ENCODE peak calls at places on chromosomes 12 and 14, in seven cellular contexts. H is cardiac muscle cell, U is OCI-LY7, M is astrocyte of the spinal cord, F is cardiac fibroblast, W is tibial nerve, S is HCT116. Q is an unnamed sample.

GRCh38 chr14:99737451-99737951 is 53.4 kb downstream of the CYP46A1 start:
- DNase-seq in M (no peak), W (no peak), U (no peak), F (no peak), H (peak; percentile 51), S (no peak), Q (no peak)

GRCh38 chr12:64968989-64969819 is 144.8 kb downstream of the TBC1D30 start:
- DNase-seq in F (peak; percentile 55), M (peak; percentile 61), U (no peak), H (no peak), S (peak; percentile 16), W (no peak), Q (no peak)

GRCh38 chr12:91381309-91381804 is 198.7 kb upstream of the DCN start:
- DNase-seq in U (no peak), W (peak; percentile 34), H (peak; percentile 93), M (peak; percentile 91), S (no peak), F (peak; percentile 90), Q (no peak)

GRCh38 chr14:34794941-34795340 is 80.2 kb downstream of the BAZ1A start:
- DNase-seq in W (no peak), U (no peak), H (no peak), F (no peak), S (no peak), M (no peak), Q (no peak)

GRCh38 chr12:121144416-121144914 is 11.8 kb downstream of the P2RX7 start:
- DNase-seq in M (peak; percentile 18), S (no peak), F (peak; percentile 22), U (no peak), H (no peak), W (no peak), Q (no peak)

GRCh38 chr14:87467578-87467977 is 525.4 kb downstream of the GALC start:
- DNase-seq in F (no peak), M (no peak), S (no peak), W (no peak), H (no peak), U (no peak), Q (no peak)

GRCh38 chr12:34343345-34343744 is 321.0 kb downstream of the ALG10 start:
- DNase-seq in S (no peak), W (no peak), F (no peak), M (no peak), H (no peak), U (no peak), Q (no peak)

GRCh38 chr12:10392394-10392930 is 2.6 kb upstream of the KLRK1 start:
- DNase-seq in F (peak; percentile 98), H (no peak), M (peak; percentile 98), W (peak; percentile 74), U (peak; percentile 86), S (peak; percentile 79), Q (no peak)

GRCh38 chr12:124567035-124567672 is at the start of gene NCOR2:
- DNase-seq in H (peak; percentile 56), W (no peak), S (no peak), M (no peak), U (peak; percentile 74), F (no peak), Q (no peak)

GRCh38 chr14:85475113-85475512 is 54.8 kb upstream of the FLRT2 start:
- DNase-seq in H (no peak), F (peak; percentile 90), U (no peak), S (no peak), W (no peak), M (no peak), Q (no peak)

GRCh38 chr14:39229222-39229543 is 4.5 kb upstream of the MIA2 start:
- DNase-seq in W (no peak), M (no peak), U (peak; percentile 2), H (no peak), F (no peak), S (no peak), Q (no peak)

GRCh38 chr12:26340649-26341048 is 145.3 kb downstream of the SSPN start:
- DNase-seq in W (no peak), U (peak; percentile 2), S (no peak), F (peak; percentile 5), M (no peak), H (no peak), Q (no peak)

GRCh38 chr12:99981639-99982190 is 3.0 kb downstream of the ANKS1B start:
- DNase-seq in W (no peak), U (no peak), M (no peak), S (no peak), H (no peak), F (no peak), Q (no peak)

GRCh38 chr12:16218934-16219718 is 58.4 kb downstream of the SLC15A5 start:
- DNase-seq in U (no peak), S (no peak), W (no peak), M (no peak), F (no peak), H (no peak), Q (no peak)

GRCh38 chr14:94123868-94124267 is 5.5 kb downstream of the IFI27L2 start:
- DNase-seq in U (no peak), M (no peak), W (no peak), H (no peak), S (no peak), F (no peak), Q (no peak)

GRCh38 chr12:48486679-48487078 is 4.4 kb downstream of the C12orf54 start:
- DNase-seq in M (no peak), H (no peak), U (no peak), W (no peak), S (no peak), F (no peak), Q (no peak)

GRCh38 chr14:69084023-69084422 is 68.9 kb downstream of the DCAF5 start:
- DNase-seq in S (no peak), W (no peak), H (no peak), M (no peak), U (no peak), F (no peak), Q (no peak)

GRCh38 chr12:27260746-27261145 is 16.7 kb downstream of the STK38L start:
- DNase-seq in W (no peak), H (no peak), M (peak; percentile 36), F (peak; percentile 69), S (no peak), U (no peak), Q (no peak)

GRCh38 chr12:90831712-90832111 is 123.3 kb downstream of the CCER1 start:
- DNase-seq in W (no peak), F (no peak), H (no peak), U (no peak), M (no peak), S (no peak), Q (no peak)

GRCh38 chr12:80041071-80041470 is 58.3 kb upstream of the OTOGL start:
- DNase-seq in U (no peak), W (no peak), S (no peak), F (no peak), H (no peak), M (no peak), Q (no peak)

GRCh38 chr12:68613209-68613904 is 2.7 kb downstream of the RAP1B start:
- DNase-seq in F (no peak), M (no peak), S (no peak), U (no peak), W (no peak), H (no peak), Q (no peak)

GRCh38 chr14:75294649-75295033 is 16.0 kb downstream of the FOS start:
- DNase-seq in W (no peak), U (peak; percentile 44), M (no peak), F (peak; percentile 37), H (peak; percentile 25), S (no peak), Q (no peak)

GRCh38 chr14:51862171-51862838 is 1.9 kb downstream of the GNG2 start:
- DNase-seq in W (no peak), F (no peak), H (no peak), S (no peak), U (peak; percentile 32), M (no peak), Q (no peak)
- H3K4me3 ChIP-seq in W (peak overlapping the region; percentile 47), F (no peak overlapping the region), H (no peak overlapping the region), S (no peak overlapping the region), U (peak overlapping the region; percentile 70), M (peak overlapping the region; percentile 12), Q (peak overlapping the region; percentile 46)

DNA sequence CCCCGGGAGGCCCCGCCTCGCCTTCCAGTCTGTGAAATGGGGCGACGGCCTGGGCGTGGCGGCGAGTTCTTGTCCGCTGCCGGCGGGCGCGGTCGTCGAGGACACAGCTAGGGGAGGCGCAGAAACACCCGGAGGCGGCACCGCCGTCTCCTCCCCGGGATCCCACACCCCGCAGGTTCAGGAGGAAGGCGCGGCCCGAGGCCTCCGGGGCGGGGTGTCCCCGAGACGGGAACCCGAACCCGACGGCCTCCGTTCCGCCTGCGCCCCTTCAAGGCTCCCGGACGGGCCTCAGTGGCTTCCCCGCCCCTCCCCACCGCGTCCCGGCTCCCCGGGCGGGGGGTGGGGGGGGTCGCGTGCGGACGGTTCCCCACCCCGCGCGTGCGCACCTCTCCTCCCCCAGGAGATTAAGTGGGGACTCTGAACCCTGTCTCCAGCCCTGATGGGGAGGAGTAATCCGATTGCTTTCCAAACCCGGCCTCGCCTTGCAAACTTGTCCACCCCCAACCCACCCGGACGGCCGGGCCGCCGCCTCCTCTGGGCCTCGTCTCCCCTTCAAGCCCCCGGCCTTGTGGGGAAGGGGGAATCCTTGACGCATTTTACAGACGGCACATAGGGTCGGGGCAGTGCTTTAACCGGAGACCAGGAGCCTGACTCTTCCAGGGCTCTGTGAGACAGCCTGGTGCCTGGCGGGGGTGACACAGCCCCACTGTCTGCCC is 35.3 kb upstream of the ANKRD9 start:
- DNase-seq in U (no peak), H (no peak), S (no peak), W (no peak), F (no peak), M (no peak), Q (no peak)
- H3K4me3 ChIP-seq in U (no peak overlapping the region), H (no peak overlapping the region), S (no peak overlapping the region), W (no peak overlapping the region), F (no peak overlapping the region), M (no peak overlapping the region), Q (peak overlapping the region; percentile 15)

GRCh38 chr14:105022276-105022670 is 1.4 kb upstream of the CDCA4 start:
- DNase-seq in W (no peak), H (no peak), M (no peak), S (no peak), U (no peak), F (no peak), Q (no peak)
- H3K4me3 ChIP-seq in W (no peak overlapping the region), H (peak overlapping the region; percentile 51), M (peak overlapping the region; percentile 76), S (peak overlapping the region; percentile 82), U (peak overlapping the region; percentile 85), F (peak overlapping the region; percentile 76), Q (peak overlapping the region; percentile 68)

GRCh38 chr14:53149656-53150319 is 3.3 kb downstream of the DDHD1 start:
- DNase-seq in F (no peak), S (no peak), M (no peak), U (peak; percentile 55), W (no peak), H (no peak), Q (no peak)
- H3K4me3 ChIP-seq in F (no peak overlapping the region), S (no peak overlapping the region), M (no peak overlapping the region), U (peak overlapping the region; percentile 85), W (no peak overlapping the region), H (no peak overlapping the region), Q (no peak overlapping the region)

DNA sequence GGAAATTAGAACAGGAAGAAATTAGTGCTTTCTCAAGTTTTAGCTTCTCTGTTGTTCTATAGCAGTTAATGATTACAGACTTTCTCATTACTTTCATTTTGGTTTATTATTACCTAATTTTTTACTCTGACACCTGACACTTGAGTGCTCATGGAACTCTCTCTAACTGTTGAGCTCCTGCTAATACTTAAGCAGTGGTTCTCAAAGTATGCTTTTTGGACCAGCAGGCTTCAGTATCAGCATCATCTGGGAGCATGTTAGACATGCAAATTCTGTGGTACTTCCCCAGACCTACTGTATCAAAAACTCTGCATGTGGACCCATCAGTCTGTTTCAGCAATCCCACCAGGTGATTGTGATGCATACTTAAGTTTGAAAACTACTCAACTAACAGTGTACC is 235.3 kb downstream of the CCDC91 start:
- DNase-seq in F (no peak), W (no peak), S (no peak), M (no peak), H (no peak), U (no peak), Q (no peak)
- H3K4me3 ChIP-seq in F (no peak overlapping the region), W (no peak overlapping the region), S (no peak overlapping the region), M (no peak overlapping the region), H (no peak overlapping the region), U (no peak overlapping the region), Q (no peak overlapping the region)

Q was measured in esophagus squamous epithelium.